ENCODE peak calls at places on chromosomes 5 and 9, in ten cellular contexts. E is left kidney; Z is AG04449; T is endodermal cell; Q is GOT3; O is fibroblast of pulmonary artery; D is NCI-H2171; P is spleen; J is HuH-7; B is stimulated activated CD4-positive, alpha-beta T cell treated with anti-CD3 and anti-CD28 coated beads, Interleukin-15, amount 100 ng/mL, for 1 hour. F is an unnamed sample.

GRCh38 chr9:35972093-35972492 is 14.1 kb upstream of the OR2S2 start:
- DNase-seq in Z (no peak), J (no peak), O (no peak), T (peak; percentile 88), Q (no peak), D (no peak), E (peak; percentile 67), B (no peak), P (no peak), F (no peak)

GRCh38 chr9:76718166-76718565 is 46.1 kb upstream of the PCA3 start:
- DNase-seq in Q (no peak), D (no peak), O (no peak), Z (no peak), P (no peak), T (peak; percentile 71), E (no peak), B (no peak), J (no peak), F (no peak)

GRCh38 chr5:41097642-41098041 is 26.5 kb upstream of the MROH2B start:
- DNase-seq in Z (no peak), T (no peak), J (no peak), E (no peak), O (no peak), P (no peak), Q (no peak), D (no peak), B (no peak), F (no peak)

GRCh38 chr5:151319334-151319733 is 15.8 kb upstream of the SLC36A3 start:
- DNase-seq in E (peak; percentile 31), D (no peak), O (peak; percentile 27), Z (no peak), B (no peak), Q (no peak), J (no peak), T (peak; percentile 67), P (no peak), F (no peak)

GRCh38 chr9:2857564-2858198 is 13.8 kb upstream of the PUM3 start:
- DNase-seq in J (peak; percentile 44), Z (no peak), P (no peak), D (peak; percentile 79), B (peak; percentile 14), O (peak; percentile 84), T (peak; percentile 87), E (peak; percentile 89), Q (peak; percentile 12), F (peak; percentile 70)

GRCh38 chr5:53733853-53734252 is 173.4 kb downstream of the NDUFS4 start:
- DNase-seq in B (no peak), Z (no peak), P (no peak), E (peak; percentile 7), O (no peak), T (peak; percentile 58), D (peak; percentile 41), Q (no peak), J (no peak), F (peak; percentile 13)

GRCh38 chr9:133775951-133776905 is 38.1 kb upstream of the SARDH start:
- DNase-seq in Q (no peak), P (peak; percentile 71), T (peak; percentile 38), E (no peak), O (no peak), Z (no peak), D (no peak), B (no peak), J (no peak), F (no peak)

GRCh38 chr5:94849821-94850736 is 231.6 kb downstream of the SLF1 start:
- DNase-seq in Q (no peak), E (peak; percentile 83), Z (peak; percentile 34), J (peak; percentile 10), B (no peak), D (peak; percentile 11), T (peak; percentile 65), P (no peak), O (peak; percentile 78), F (peak; percentile 8)

GRCh38 chr5:139896718-139897117 is 101.1 kb downstream of the PSD2 start:
- DNase-seq in O (no peak), E (no peak), P (no peak), T (peak; percentile 34), Z (no peak), D (no peak), B (no peak), Q (no peak), J (no peak), F (no peak)